ENCODE peak calls at places on chromosomes 6 and 20, in seven cellular contexts. One of them, this sample, is unnamed.

GRCh38 chr6:105330913-105331312 is 72.0 kb downstream of the PREP start:
- DNase-seq in effector memory CD4-positive, alpha-beta T cell: no peak
- DNase-seq in EL: no peak
- DNase-seq in left colon: no peak
- DNase-seq in astrocyte of the spinal cord: no peak
- DNase-seq in Peyer's patch: no peak
- DNase-seq in hippocampal formation: no peak
- DNase-seq in this sample: no peak

GRCh38 chr20:17809714-17810631 is 110.2 kb downstream of the BANF2 start:
- DNase-seq in effector memory CD4-positive, alpha-beta T cell: no peak
- DNase-seq in EL: peak; percentile 46
- DNase-seq in left colon: no peak
- DNase-seq in astrocyte of the spinal cord: no peak
- DNase-seq in Peyer's patch: no peak
- DNase-seq in hippocampal formation: no peak
- DNase-seq in this sample: no peak

GRCh38 chr20:44407402-44408184 is 52.1 kb downstream of the HNF4A start:
- DNase-seq in effector memory CD4-positive, alpha-beta T cell: no peak
- DNase-seq in EL: peak; percentile 70
- DNase-seq in left colon: peak; percentile 97
- DNase-seq in astrocyte of the spinal cord: peak; percentile 59
- DNase-seq in Peyer's patch: peak; percentile 89
- DNase-seq in hippocampal formation: no peak
- DNase-seq in this sample: no peak

GRCh38 chr20:13142143-13142542 is 78.9 kb upstream of the ISM1 start:
- DNase-seq in effector memory CD4-positive, alpha-beta T cell: no peak
- DNase-seq in EL: peak; percentile 23
- DNase-seq in left colon: no peak
- DNase-seq in astrocyte of the spinal cord: peak; percentile 40
- DNase-seq in Peyer's patch: no peak
- DNase-seq in hippocampal formation: no peak
- DNase-seq in this sample: no peak

GRCh38 chr6:35425284-35425683 is 26.9 kb upstream of the FANCE start:
- DNase-seq in effector memory CD4-positive, alpha-beta T cell: no peak
- DNase-seq in EL: peak; percentile 96
- DNase-seq in left colon: no peak
- DNase-seq in astrocyte of the spinal cord: peak; percentile 92
- DNase-seq in Peyer's patch: no peak
- DNase-seq in hippocampal formation: no peak
- DNase-seq in this sample: no peak

GRCh38 chr6:113073611-113074191 is 726.6 kb downstream of the RFPL4B start:
- DNase-seq in effector memory CD4-positive, alpha-beta T cell: no peak
- DNase-seq in EL: peak; percentile 85
- DNase-seq in left colon: no peak
- DNase-seq in astrocyte of the spinal cord: peak; percentile 79
- DNase-seq in Peyer's patch: no peak
- DNase-seq in hippocampal formation: no peak
- DNase-seq in this sample: no peak

GRCh38 chr6:43247115-43247999 is 4.1 kb downstream of the TTBK1 start:
- DNase-seq in effector memory CD4-positive, alpha-beta T cell: peak; percentile 52
- DNase-seq in EL: peak; percentile 67
- DNase-seq in left colon: peak; percentile 78
- DNase-seq in astrocyte of the spinal cord: peak; percentile 34
- DNase-seq in Peyer's patch: peak; percentile 83
- DNase-seq in hippocampal formation: peak; percentile 86
- DNase-seq in this sample: peak; percentile 91

GRCh38 chr6:44444853-44445252 is 57.3 kb downstream of the CDC5L start:
- DNase-seq in effector memory CD4-positive, alpha-beta T cell: no peak
- DNase-seq in EL: no peak
- DNase-seq in left colon: no peak
- DNase-seq in astrocyte of the spinal cord: no peak
- DNase-seq in Peyer's patch: no peak
- DNase-seq in hippocampal formation: no peak
- DNase-seq in this sample: no peak

GRCh38 chr6:31356946-31357466 is at the start of gene HLA-B:
- DNase-seq in effector memory CD4-positive, alpha-beta T cell: peak; percentile 82
- DNase-seq in EL: peak; percentile 95
- DNase-seq in left colon: peak; percentile 94
- DNase-seq in astrocyte of the spinal cord: peak; percentile 71
- DNase-seq in Peyer's patch: peak; percentile 87
- DNase-seq in hippocampal formation: peak; percentile 48
- DNase-seq in this sample: peak; percentile 88

GRCh38 chr6:15400572-15401004 is 154.7 kb downstream of the JARID2 start:
- DNase-seq in effector memory CD4-positive, alpha-beta T cell: no peak
- DNase-seq in EL: no peak
- DNase-seq in left colon: peak; percentile 55
- DNase-seq in astrocyte of the spinal cord: peak; percentile 32
- DNase-seq in Peyer's patch: no peak
- DNase-seq in hippocampal formation: peak; percentile 62
- DNase-seq in this sample: peak; percentile 90

GRCh38 chr6:121951918-121952379 is 447.5 kb upstream of the HSF2 start:
- DNase-seq in effector memory CD4-positive, alpha-beta T cell: no peak
- DNase-seq in EL: peak; percentile 81
- DNase-seq in left colon: no peak
- DNase-seq in astrocyte of the spinal cord: peak; percentile 87
- DNase-seq in Peyer's patch: no peak
- DNase-seq in hippocampal formation: no peak
- DNase-seq in this sample: no peak

GRCh38 chr6:10415593-10416480 is 963 bp upstream of the TFAP2A start:
- DNase-seq in effector memory CD4-positive, alpha-beta T cell: no peak
- DNase-seq in EL: no peak
- DNase-seq in left colon: no peak
- DNase-seq in astrocyte of the spinal cord: no peak
- DNase-seq in Peyer's patch: no peak
- DNase-seq in hippocampal formation: no peak
- DNase-seq in this sample: no peak

GRCh38 chr6:21587182-21587924 is 6.2 kb upstream of the SOX4 start:
- DNase-seq in effector memory CD4-positive, alpha-beta T cell: no peak
- DNase-seq in EL: peak; percentile 62
- DNase-seq in left colon: peak; percentile 64
- DNase-seq in astrocyte of the spinal cord: peak; percentile 65
- DNase-seq in Peyer's patch: no peak
- DNase-seq in hippocampal formation: peak; percentile 57
- DNase-seq in this sample: peak; percentile 87

This sample was measured in right cardiac atrium.